ENCODE peak calls at places on chromosome 20, in five cellular contexts. Y is neural crest cell, B is AG10803, I is GM12865, N is colonic mucosa. C is an unnamed sample.

GRCh38 chr20:51306081-51306480 is 236.4 kb downstream of the NFATC2 start:
- DNase-seq in B (no peak), I (no peak), N (no peak), Y (no peak), C (no peak)

GRCh38 chr20:31661625-31662371 is 24.1 kb downstream of the COX4I2 start:
- DNase-seq in Y (peak), B (peak), I (peak), N (peak), C (peak)

GRCh38 chr20:1979116-1979778 is 14.6 kb downstream of the PDYN start:
- DNase-seq in N (no peak), Y (no peak), B (no peak), I (no peak), C (no peak)

GRCh38 chr20:31675828-31676533 is 38.3 kb downstream of the COX4I2 start:
- DNase-seq in B (no peak), N (peak), Y (no peak), I (peak), C (peak)

GRCh38 chr20:54494303-54495006 is 19.1 kb downstream of the DOK5 start:
- DNase-seq in N (no peak), Y (no peak), I (no peak), B (no peak), C (no peak)

GRCh38 chr20:57530327-57530981 is 5.5 kb upstream of the CTCFL start:
- DNase-seq in B (no peak), Y (no peak), I (no peak), N (no peak), C (no peak)

GRCh38 chr20:41697861-41698559 is 79.8 kb upstream of the CHD6 start:
- DNase-seq in I (peak), Y (no peak), B (peak), N (peak), C (no peak)

GRCh38 chr20:34388000-34388399 is 24.9 kb downstream of the ITCH start:
- DNase-seq in B (no peak), Y (no peak), N (no peak), I (peak), C (no peak)

GRCh38 chr20:6588296-6588695 is 179.2 kb upstream of the BMP2 start:
- DNase-seq in I (no peak), Y (no peak), B (no peak), N (peak), C (no peak)

GRCh38 chr20:57325632-57326356 is 3.8 kb upstream of the SPO11 start:
- DNase-seq in N (peak), B (no peak), I (no peak), Y (no peak), C (no peak)

GRCh38 chr20:62590301-62591121 is 51.8 kb upstream of the SLCO4A1 start:
- DNase-seq in N (no peak), B (peak), I (no peak), Y (no peak), C (no peak)

GRCh38 chr20:63597651-63598478 is 23.8 kb upstream of the HELZ2 start:
- DNase-seq in B (no peak), N (no peak), Y (no peak), I (no peak), C (no peak)
- TF ChIP-seq CTCF in B (no peak), N (no peak), Y (no peak), I (no peak), C (no peak)

GRCh38 chr20:19786311-19786710 is 28.3 kb downstream of the RIN2 start:
- DNase-seq in B (peak), I (no peak), N (peak), Y (no peak), C (no peak)

GRCh38 chr20:19785173-19785799 is 27.2 kb downstream of the RIN2 start:
- DNase-seq in Y (no peak), N (no peak), B (peak), I (no peak), C (no peak)

GRCh38 chr20:19783966-19784401 is 25.9 kb downstream of the RIN2 start:
- DNase-seq in Y (no peak), I (no peak), N (no peak), B (peak), C (no peak)

GRCh38 chr20:19785886-19786285 is 27.8 kb downstream of the RIN2 start:
- DNase-seq in N (no peak), B (peak), I (no peak), Y (no peak), C (no peak)

GRCh38 chr20:19784511-19785172 is 26.6 kb downstream of the RIN2 start:
- DNase-seq in Y (peak), I (peak), N (peak), B (peak), C (no peak)
- TF ChIP-seq CTCF in Y (peak), I (peak), N (peak), B (peak), C (peak)

GRCh38 chr20:25219365-25219764 is 23.9 kb downstream of the ENTPD6 start:
- DNase-seq in N (no peak), B (no peak), Y (no peak), I (no peak), C (no peak)

GRCh38 chr20:25218492-25218891 is 23.0 kb downstream of the ENTPD6 start:
- DNase-seq in N (no peak), B (no peak), I (no peak), Y (no peak), C (no peak)

GRCh38 chr20:25220810-25221591 is 25.5 kb downstream of the ENTPD6 start:
- DNase-seq in Y (no peak), N (peak), B (no peak), I (no peak), C (no peak)

GRCh38 chr20:25221592-25222460 is 26.1 kb upstream of the PYGB start:
- DNase-seq in B (no peak), Y (no peak), I (no peak), N (no peak), C (no peak)

GRCh38 chr20:25220021-25220730 is 24.7 kb downstream of the ENTPD6 start:
- DNase-seq in I (no peak), Y (no peak), N (no peak), B (no peak), C (no peak)
- TF ChIP-seq CTCF in I (peak), Y (peak), N (peak), B (peak), C (no peak)

DNA sequence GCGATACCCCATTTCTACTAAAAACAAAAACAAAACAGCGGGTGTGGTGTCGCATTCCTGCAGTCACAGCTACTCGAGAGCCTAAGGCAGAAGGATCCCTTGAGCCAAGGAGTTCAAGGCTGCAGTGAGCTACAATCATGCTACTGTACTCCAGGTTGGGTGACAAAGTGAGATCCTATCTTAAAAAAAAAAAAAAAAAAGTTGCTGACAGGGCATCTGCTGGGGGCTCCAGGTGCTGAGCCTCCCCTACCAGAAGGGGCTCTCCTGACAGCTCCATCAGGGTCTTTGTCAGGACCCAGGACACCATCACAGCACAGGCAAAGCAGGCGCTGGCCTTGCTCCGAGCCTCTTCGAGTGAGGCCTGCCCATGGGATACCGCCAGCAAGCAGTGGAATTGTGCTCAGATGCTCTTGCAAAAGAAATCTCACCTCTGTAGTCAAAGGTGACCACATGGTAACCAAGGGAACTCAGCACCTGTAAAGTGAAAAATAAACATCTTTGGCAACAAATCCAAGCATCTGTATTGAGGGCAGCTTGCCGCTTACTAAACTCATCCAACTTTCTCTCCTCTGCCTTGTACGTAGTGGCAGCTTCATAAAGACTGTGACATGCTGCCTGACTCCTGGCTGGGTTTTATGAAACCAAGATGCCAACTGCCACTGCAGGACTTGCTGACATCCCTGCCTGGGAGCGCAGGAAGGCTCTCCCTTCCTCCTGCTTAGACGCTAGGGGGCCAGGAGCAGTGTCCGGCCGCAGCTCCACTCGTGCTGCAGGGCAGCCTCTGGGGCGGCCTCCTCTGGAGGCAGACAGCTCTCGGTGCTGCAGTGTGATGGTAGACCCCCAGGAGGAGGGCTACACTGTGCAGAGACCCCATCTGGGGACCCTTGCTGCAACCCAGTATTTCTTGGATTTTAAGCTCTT is 66.9 kb downstream of the PYGB start:
- DNase-seq in Y (no peak), N (no peak), B (no peak), I (no peak), C (no peak)
- TF ChIP-seq CTCF in Y (no peak), N (no peak), B (no peak), I (no peak), C (no peak)

GRCh38 chr20:32823737-32824588 is 4.2 kb downstream of the MAPRE1 start:
- DNase-seq in Y (no peak), N (no peak), I (no peak), B (peak), C (no peak)
- TF ChIP-seq CTCF in Y (no peak), N (no peak), I (no peak), B (no peak), C (no peak)

GRCh38 chr20:275791-276190 is 14.8 kb downstream of the C20orf96 start:
- DNase-seq in B (no peak), N (peak), I (no peak), Y (no peak), C (no peak)

GRCh38 chr20:276620-277495 is 13.7 kb downstream of the C20orf96 start:
- DNase-seq in Y (no peak), B (no peak), I (no peak), N (no peak), C (no peak)

GRCh38 chr20:277496-277781 is 13.1 kb downstream of the C20orf96 start:
- DNase-seq in B (no peak), I (no peak), Y (no peak), N (no peak), C (no peak)

GRCh38 chr20:278181-278580 is 12.4 kb downstream of the C20orf96 start:
- DNase-seq in B (no peak), I (no peak), Y (no peak), N (no peak), C (no peak)

GRCh38 chr20:278607-279571 is 11.7 kb downstream of the C20orf96 start:
- DNase-seq in Y (no peak), N (no peak), B (no peak), I (no peak), C (no peak)
- TF ChIP-seq CTCF in Y (no peak), N (no peak), B (no peak), I (no peak), C (no peak)

GRCh38 chr20:44579313-44580090 is 2.9 kb upstream of the PKIG start:
- DNase-seq in B (no peak), N (no peak), Y (no peak), I (no peak), C (no peak)

GRCh38 chr20:44572551-44573500 is 9.6 kb upstream of the PKIG start:
- DNase-seq in B (peak), N (no peak), I (no peak), Y (no peak), C (no peak)

GRCh38 chr20:44574372-44574771 is 8.0 kb upstream of the PKIG start:
- DNase-seq in I (no peak), N (no peak), Y (no peak), B (no peak), C (no peak)

GRCh38 chr20:44573501-44573869 is 8.9 kb upstream of the PKIG start:
- DNase-seq in N (no peak), I (no peak), B (no peak), Y (no peak), C (no peak)

GRCh38 chr20:44576297-44576696 is 6.1 kb upstream of the PKIG start:
- DNase-seq in I (peak), B (peak), N (no peak), Y (no peak), C (no peak)
- TF ChIP-seq CTCF in I (peak), B (peak), N (no peak), Y (no peak), C (peak)

C was measured in natural killer cell.